ENCODE peak calls at places on chromosomes 3 and 15, in nine cellular contexts. One of them, this sample, is unnamed.

GRCh38 chr3:61668317-61668864 is 107.0 kb downstream of the PTPRG start:
- DNase-seq in NCI-H510A treated with DMSO at 0.1 percent for 48 hours: no peak
- DNase-seq in kidney: no peak
- DNase-seq in activated T-cell treated with anti-CD3 and anti-CD28 coated beads, Interleukin-2, amount 50 U/mL, for 48 hours: no peak
- DNase-seq in CD8-positive, alpha-beta memory T cell: no peak
- DNase-seq in iPS-NIHi11: no peak
- DNase-seq in lower lobe of right lung: no peak
- DNase-seq in left colon: no peak
- DNase-seq in Ammon's horn: no peak
- DNase-seq in this sample: no peak

GRCh38 chr15:84033793-84034553 is 201.6 kb upstream of the GOLGA6L4 start:
- DNase-seq in NCI-H510A treated with DMSO at 0.1 percent for 48 hours: no peak
- DNase-seq in kidney: no peak
- DNase-seq in activated T-cell treated with anti-CD3 and anti-CD28 coated beads, Interleukin-2, amount 50 U/mL, for 48 hours: no peak
- DNase-seq in CD8-positive, alpha-beta memory T cell: no peak
- DNase-seq in iPS-NIHi11: no peak
- DNase-seq in lower lobe of right lung: no peak
- DNase-seq in left colon: no peak
- DNase-seq in Ammon's horn: no peak
- DNase-seq in this sample: no peak

GRCh38 chr3:13583251-13584180 is 34.6 kb downstream of the FBLN2 start:
- DNase-seq in NCI-H510A treated with DMSO at 0.1 percent for 48 hours: no peak
- DNase-seq in kidney: peak
- DNase-seq in activated T-cell treated with anti-CD3 and anti-CD28 coated beads, Interleukin-2, amount 50 U/mL, for 48 hours: no peak
- DNase-seq in CD8-positive, alpha-beta memory T cell: no peak
- DNase-seq in iPS-NIHi11: no peak
- DNase-seq in lower lobe of right lung: no peak
- DNase-seq in left colon: no peak
- DNase-seq in Ammon's horn: no peak
- DNase-seq in this sample: no peak

GRCh38 chr3:44952689-44953088 is 23.3 kb downstream of the ZDHHC3 start:
- DNase-seq in NCI-H510A treated with DMSO at 0.1 percent for 48 hours: no peak
- DNase-seq in kidney: no peak
- DNase-seq in activated T-cell treated with anti-CD3 and anti-CD28 coated beads, Interleukin-2, amount 50 U/mL, for 48 hours: no peak
- DNase-seq in CD8-positive, alpha-beta memory T cell: no peak
- DNase-seq in iPS-NIHi11: no peak
- DNase-seq in lower lobe of right lung: no peak
- DNase-seq in left colon: no peak
- DNase-seq in Ammon's horn: no peak
- DNase-seq in this sample: no peak

GRCh38 chr3:157182879-157183278 is 22.9 kb upstream of the CCNL1 start:
- DNase-seq in NCI-H510A treated with DMSO at 0.1 percent for 48 hours: no peak
- DNase-seq in kidney: no peak
- DNase-seq in activated T-cell treated with anti-CD3 and anti-CD28 coated beads, Interleukin-2, amount 50 U/mL, for 48 hours: no peak
- DNase-seq in CD8-positive, alpha-beta memory T cell: no peak
- DNase-seq in iPS-NIHi11: no peak
- DNase-seq in lower lobe of right lung: no peak
- DNase-seq in left colon: no peak
- DNase-seq in Ammon's horn: no peak
- DNase-seq in this sample: no peak

GRCh38 chr3:66957357-66957756 is 40.8 kb upstream of the KBTBD8 start:
- DNase-seq in NCI-H510A treated with DMSO at 0.1 percent for 48 hours: no peak
- DNase-seq in kidney: no peak
- DNase-seq in activated T-cell treated with anti-CD3 and anti-CD28 coated beads, Interleukin-2, amount 50 U/mL, for 48 hours: no peak
- DNase-seq in CD8-positive, alpha-beta memory T cell: no peak
- DNase-seq in iPS-NIHi11: no peak
- DNase-seq in lower lobe of right lung: no peak
- DNase-seq in left colon: no peak
- DNase-seq in Ammon's horn: no peak
- DNase-seq in this sample: no peak

GRCh38 chr3:70963412-70963811 is 620.1 kb downstream of the FOXP1 start:
- DNase-seq in NCI-H510A treated with DMSO at 0.1 percent for 48 hours: no peak
- DNase-seq in kidney: no peak
- DNase-seq in activated T-cell treated with anti-CD3 and anti-CD28 coated beads, Interleukin-2, amount 50 U/mL, for 48 hours: no peak
- DNase-seq in CD8-positive, alpha-beta memory T cell: no peak
- DNase-seq in iPS-NIHi11: no peak
- DNase-seq in lower lobe of right lung: no peak
- DNase-seq in left colon: no peak
- DNase-seq in Ammon's horn: no peak
- DNase-seq in this sample: no peak

GRCh38 chr3:133944181-133944580 is 48.5 kb upstream of the RAB6B start:
- DNase-seq in NCI-H510A treated with DMSO at 0.1 percent for 48 hours: no peak
- DNase-seq in kidney: peak
- DNase-seq in activated T-cell treated with anti-CD3 and anti-CD28 coated beads, Interleukin-2, amount 50 U/mL, for 48 hours: no peak
- DNase-seq in CD8-positive, alpha-beta memory T cell: no peak
- DNase-seq in iPS-NIHi11: no peak
- DNase-seq in lower lobe of right lung: no peak
- DNase-seq in left colon: no peak
- DNase-seq in Ammon's horn: no peak
- DNase-seq in this sample: no peak

GRCh38 chr3:102454101-102454625 is 19.3 kb downstream of the ZPLD1 start:
- DNase-seq in NCI-H510A treated with DMSO at 0.1 percent for 48 hours: peak
- DNase-seq in kidney: no peak
- DNase-seq in activated T-cell treated with anti-CD3 and anti-CD28 coated beads, Interleukin-2, amount 50 U/mL, for 48 hours: no peak
- DNase-seq in CD8-positive, alpha-beta memory T cell: no peak
- DNase-seq in iPS-NIHi11: no peak
- DNase-seq in lower lobe of right lung: no peak
- DNase-seq in left colon: no peak
- DNase-seq in Ammon's horn: no peak
- DNase-seq in this sample: peak

GRCh38 chr3:40096561-40097506 is 212.7 kb upstream of the EIF1B start:
- DNase-seq in NCI-H510A treated with DMSO at 0.1 percent for 48 hours: no peak
- DNase-seq in kidney: no peak
- DNase-seq in activated T-cell treated with anti-CD3 and anti-CD28 coated beads, Interleukin-2, amount 50 U/mL, for 48 hours: no peak
- DNase-seq in CD8-positive, alpha-beta memory T cell: no peak
- DNase-seq in iPS-NIHi11: no peak
- DNase-seq in lower lobe of right lung: no peak
- DNase-seq in left colon: no peak
- DNase-seq in Ammon's horn: peak
- DNase-seq in this sample: no peak

GRCh38 chr3:187112934-187113793 is 26.1 kb downstream of the RPL39L start:
- DNase-seq in NCI-H510A treated with DMSO at 0.1 percent for 48 hours: peak
- DNase-seq in kidney: no peak
- DNase-seq in activated T-cell treated with anti-CD3 and anti-CD28 coated beads, Interleukin-2, amount 50 U/mL, for 48 hours: no peak
- DNase-seq in CD8-positive, alpha-beta memory T cell: no peak
- DNase-seq in iPS-NIHi11: peak
- DNase-seq in lower lobe of right lung: no peak
- DNase-seq in left colon: no peak
- DNase-seq in Ammon's horn: no peak
- DNase-seq in this sample: peak

GRCh38 chr15:75786564-75786925 is 56.7 kb upstream of the UBE2Q2 start:
- DNase-seq in NCI-H510A treated with DMSO at 0.1 percent for 48 hours: no peak
- DNase-seq in kidney: no peak
- DNase-seq in activated T-cell treated with anti-CD3 and anti-CD28 coated beads, Interleukin-2, amount 50 U/mL, for 48 hours: peak
- DNase-seq in CD8-positive, alpha-beta memory T cell: no peak
- DNase-seq in iPS-NIHi11: no peak
- DNase-seq in lower lobe of right lung: no peak
- DNase-seq in left colon: no peak
- DNase-seq in Ammon's horn: no peak
- DNase-seq in this sample: no peak

GRCh38 chr3:142568393-142569017 is 10.0 kb downstream of the ATR start:
- DNase-seq in NCI-H510A treated with DMSO at 0.1 percent for 48 hours: no peak
- DNase-seq in kidney: no peak
- DNase-seq in activated T-cell treated with anti-CD3 and anti-CD28 coated beads, Interleukin-2, amount 50 U/mL, for 48 hours: no peak
- DNase-seq in CD8-positive, alpha-beta memory T cell: no peak
- DNase-seq in iPS-NIHi11: peak
- DNase-seq in lower lobe of right lung: no peak
- DNase-seq in left colon: no peak
- DNase-seq in Ammon's horn: no peak
- DNase-seq in this sample: no peak

GRCh38 chr3:59605318-59605717 is 555.5 kb upstream of the CFAP20DC start:
- DNase-seq in NCI-H510A treated with DMSO at 0.1 percent for 48 hours: peak
- DNase-seq in kidney: no peak
- DNase-seq in activated T-cell treated with anti-CD3 and anti-CD28 coated beads, Interleukin-2, amount 50 U/mL, for 48 hours: no peak
- DNase-seq in CD8-positive, alpha-beta memory T cell: no peak
- DNase-seq in iPS-NIHi11: no peak
- DNase-seq in lower lobe of right lung: no peak
- DNase-seq in left colon: no peak
- DNase-seq in Ammon's horn: no peak
- DNase-seq in this sample: peak

GRCh38 chr15:30670056-30670455 is 44.1 kb downstream of the ARHGAP11B start:
- DNase-seq in NCI-H510A treated with DMSO at 0.1 percent for 48 hours: no peak
- DNase-seq in kidney: no peak
- DNase-seq in activated T-cell treated with anti-CD3 and anti-CD28 coated beads, Interleukin-2, amount 50 U/mL, for 48 hours: no peak
- DNase-seq in CD8-positive, alpha-beta memory T cell: no peak
- DNase-seq in iPS-NIHi11: no peak
- DNase-seq in lower lobe of right lung: no peak
- DNase-seq in left colon: no peak
- DNase-seq in Ammon's horn: no peak
- DNase-seq in this sample: no peak

GRCh38 chr3:170572665-170573253 is 13.1 kb downstream of the SLC7A14 start:
- DNase-seq in NCI-H510A treated with DMSO at 0.1 percent for 48 hours: no peak
- DNase-seq in kidney: no peak
- DNase-seq in activated T-cell treated with anti-CD3 and anti-CD28 coated beads, Interleukin-2, amount 50 U/mL, for 48 hours: no peak
- DNase-seq in CD8-positive, alpha-beta memory T cell: no peak
- DNase-seq in iPS-NIHi11: no peak
- DNase-seq in lower lobe of right lung: no peak
- DNase-seq in left colon: no peak
- DNase-seq in Ammon's horn: peak
- DNase-seq in this sample: no peak

GRCh38 chr15:40769310-40770146 is at the start of gene C15orf62:
- DNase-seq in NCI-H510A treated with DMSO at 0.1 percent for 48 hours: peak
- DNase-seq in kidney: peak
- DNase-seq in activated T-cell treated with anti-CD3 and anti-CD28 coated beads, Interleukin-2, amount 50 U/mL, for 48 hours: peak
- DNase-seq in CD8-positive, alpha-beta memory T cell: peak
- DNase-seq in iPS-NIHi11: peak
- DNase-seq in lower lobe of right lung: peak
- DNase-seq in left colon: peak
- DNase-seq in Ammon's horn: peak
- DNase-seq in this sample: peak

GRCh38 chr3:99410789-99411311 is 227.5 kb upstream of the COL8A1 start:
- DNase-seq in NCI-H510A treated with DMSO at 0.1 percent for 48 hours: no peak
- DNase-seq in kidney: no peak
- DNase-seq in activated T-cell treated with anti-CD3 and anti-CD28 coated beads, Interleukin-2, amount 50 U/mL, for 48 hours: no peak
- DNase-seq in CD8-positive, alpha-beta memory T cell: no peak
- DNase-seq in iPS-NIHi11: no peak
- DNase-seq in lower lobe of right lung: no peak
- DNase-seq in left colon: no peak
- DNase-seq in Ammon's horn: no peak
- DNase-seq in this sample: no peak

GRCh38 chr3:165339753-165340152 is 143.6 kb upstream of the SLITRK3 start:
- DNase-seq in NCI-H510A treated with DMSO at 0.1 percent for 48 hours: peak
- DNase-seq in kidney: no peak
- DNase-seq in activated T-cell treated with anti-CD3 and anti-CD28 coated beads, Interleukin-2, amount 50 U/mL, for 48 hours: no peak
- DNase-seq in CD8-positive, alpha-beta memory T cell: no peak
- DNase-seq in iPS-NIHi11: peak
- DNase-seq in lower lobe of right lung: no peak
- DNase-seq in left colon: no peak
- DNase-seq in Ammon's horn: no peak
- DNase-seq in this sample: peak

GRCh38 chr3:16509721-16510619 is 3.5 kb downstream of the RFTN1 start:
- DNase-seq in NCI-H510A treated with DMSO at 0.1 percent for 48 hours: no peak
- DNase-seq in kidney: no peak
- DNase-seq in activated T-cell treated with anti-CD3 and anti-CD28 coated beads, Interleukin-2, amount 50 U/mL, for 48 hours: peak
- DNase-seq in CD8-positive, alpha-beta memory T cell: no peak
- DNase-seq in iPS-NIHi11: no peak
- DNase-seq in lower lobe of right lung: no peak
- DNase-seq in left colon: no peak
- DNase-seq in Ammon's horn: no peak
- DNase-seq in this sample: no peak

GRCh38 chr15:49045691-49046112 is 544 bp downstream of the SECISBP2L start:
- DNase-seq in NCI-H510A treated with DMSO at 0.1 percent for 48 hours: peak
- DNase-seq in kidney: no peak
- DNase-seq in activated T-cell treated with anti-CD3 and anti-CD28 coated beads, Interleukin-2, amount 50 U/mL, for 48 hours: no peak
- DNase-seq in CD8-positive, alpha-beta memory T cell: no peak
- DNase-seq in iPS-NIHi11: peak
- DNase-seq in lower lobe of right lung: no peak
- DNase-seq in left colon: no peak
- DNase-seq in Ammon's horn: peak
- DNase-seq in this sample: peak

GRCh38 chr3:114363554-114364202 is 69.8 kb downstream of the TIGIT start:
- DNase-seq in NCI-H510A treated with DMSO at 0.1 percent for 48 hours: no peak
- DNase-seq in kidney: no peak
- DNase-seq in activated T-cell treated with anti-CD3 and anti-CD28 coated beads, Interleukin-2, amount 50 U/mL, for 48 hours: no peak
- DNase-seq in CD8-positive, alpha-beta memory T cell: no peak
- DNase-seq in iPS-NIHi11: no peak
- DNase-seq in lower lobe of right lung: no peak
- DNase-seq in left colon: no peak
- DNase-seq in Ammon's horn: peak
- DNase-seq in this sample: no peak

GRCh38 chr3:64140651-64141050 is 84.6 kb downstream of the PRICKLE2 start:
- DNase-seq in NCI-H510A treated with DMSO at 0.1 percent for 48 hours: no peak
- DNase-seq in kidney: no peak
- DNase-seq in activated T-cell treated with anti-CD3 and anti-CD28 coated beads, Interleukin-2, amount 50 U/mL, for 48 hours: no peak
- DNase-seq in CD8-positive, alpha-beta memory T cell: no peak
- DNase-seq in iPS-NIHi11: no peak
- DNase-seq in lower lobe of right lung: no peak
- DNase-seq in left colon: no peak
- DNase-seq in Ammon's horn: no peak
- DNase-seq in this sample: no peak

GRCh38 chr3:87855626-87856025 is 203.2 kb downstream of the CGGBP1 start:
- DNase-seq in NCI-H510A treated with DMSO at 0.1 percent for 48 hours: no peak
- DNase-seq in kidney: no peak
- DNase-seq in activated T-cell treated with anti-CD3 and anti-CD28 coated beads, Interleukin-2, amount 50 U/mL, for 48 hours: no peak
- DNase-seq in CD8-positive, alpha-beta memory T cell: no peak
- DNase-seq in iPS-NIHi11: no peak
- DNase-seq in lower lobe of right lung: no peak
- DNase-seq in left colon: no peak
- DNase-seq in Ammon's horn: no peak
- DNase-seq in this sample: no peak

GRCh38 chr3:4588410-4588809 is 95.3 kb downstream of the ITPR1 start:
- DNase-seq in NCI-H510A treated with DMSO at 0.1 percent for 48 hours: no peak
- DNase-seq in kidney: no peak
- DNase-seq in activated T-cell treated with anti-CD3 and anti-CD28 coated beads, Interleukin-2, amount 50 U/mL, for 48 hours: no peak
- DNase-seq in CD8-positive, alpha-beta memory T cell: no peak
- DNase-seq in iPS-NIHi11: no peak
- DNase-seq in lower lobe of right lung: no peak
- DNase-seq in left colon: no peak
- DNase-seq in Ammon's horn: no peak
- DNase-seq in this sample: no peak

GRCh38 chr3:10955694-10956453 is 36.7 kb upstream of the SLC6A1 start:
- DNase-seq in NCI-H510A treated with DMSO at 0.1 percent for 48 hours: no peak
- DNase-seq in kidney: no peak
- DNase-seq in activated T-cell treated with anti-CD3 and anti-CD28 coated beads, Interleukin-2, amount 50 U/mL, for 48 hours: no peak
- DNase-seq in CD8-positive, alpha-beta memory T cell: no peak
- DNase-seq in iPS-NIHi11: no peak
- DNase-seq in lower lobe of right lung: no peak
- DNase-seq in left colon: no peak
- DNase-seq in Ammon's horn: peak
- DNase-seq in this sample: no peak

GRCh38 chr15:78242128-78242527 is 7.8 kb upstream of the ACSBG1 start:
- DNase-seq in NCI-H510A treated with DMSO at 0.1 percent for 48 hours: no peak
- DNase-seq in kidney: no peak
- DNase-seq in activated T-cell treated with anti-CD3 and anti-CD28 coated beads, Interleukin-2, amount 50 U/mL, for 48 hours: peak
- DNase-seq in CD8-positive, alpha-beta memory T cell: no peak
- DNase-seq in iPS-NIHi11: peak
- DNase-seq in lower lobe of right lung: no peak
- DNase-seq in left colon: no peak
- DNase-seq in Ammon's horn: peak
- DNase-seq in this sample: no peak

GRCh38 chr3:111733154-111733553 is 125.9 kb upstream of the PHLDB2 start:
- DNase-seq in NCI-H510A treated with DMSO at 0.1 percent for 48 hours: no peak
- DNase-seq in kidney: no peak
- DNase-seq in activated T-cell treated with anti-CD3 and anti-CD28 coated beads, Interleukin-2, amount 50 U/mL, for 48 hours: no peak
- DNase-seq in CD8-positive, alpha-beta memory T cell: no peak
- DNase-seq in iPS-NIHi11: no peak
- DNase-seq in lower lobe of right lung: no peak
- DNase-seq in left colon: no peak
- DNase-seq in Ammon's horn: no peak
- DNase-seq in this sample: no peak

GRCh38 chr3:17979248-17979647 is 236.8 kb upstream of the TBC1D5 start:
- DNase-seq in NCI-H510A treated with DMSO at 0.1 percent for 48 hours: no peak
- DNase-seq in kidney: no peak
- DNase-seq in activated T-cell treated with anti-CD3 and anti-CD28 coated beads, Interleukin-2, amount 50 U/mL, for 48 hours: no peak
- DNase-seq in CD8-positive, alpha-beta memory T cell: no peak
- DNase-seq in iPS-NIHi11: no peak
- DNase-seq in lower lobe of right lung: no peak
- DNase-seq in left colon: no peak
- DNase-seq in Ammon's horn: peak
- DNase-seq in this sample: no peak

GRCh38 chr3:49657208-49657915 is 16.8 kb upstream of the APEH start:
- DNase-seq in NCI-H510A treated with DMSO at 0.1 percent for 48 hours: no peak
- DNase-seq in kidney: no peak
- DNase-seq in activated T-cell treated with anti-CD3 and anti-CD28 coated beads, Interleukin-2, amount 50 U/mL, for 48 hours: no peak
- DNase-seq in CD8-positive, alpha-beta memory T cell: no peak
- DNase-seq in iPS-NIHi11: no peak
- DNase-seq in lower lobe of right lung: no peak
- DNase-seq in left colon: no peak
- DNase-seq in Ammon's horn: no peak
- DNase-seq in this sample: no peak

GRCh38 chr3:59771760-59772159 is 721.9 kb upstream of the CFAP20DC start:
- DNase-seq in NCI-H510A treated with DMSO at 0.1 percent for 48 hours: no peak
- DNase-seq in kidney: no peak
- DNase-seq in activated T-cell treated with anti-CD3 and anti-CD28 coated beads, Interleukin-2, amount 50 U/mL, for 48 hours: no peak
- DNase-seq in CD8-positive, alpha-beta memory T cell: no peak
- DNase-seq in iPS-NIHi11: no peak
- DNase-seq in lower lobe of right lung: no peak
- DNase-seq in left colon: no peak
- DNase-seq in Ammon's horn: no peak
- DNase-seq in this sample: no peak